ENCODE peak calls at places on chromosome 18, in four cellular contexts. I is K562, V is WTC11, J is H1. O is an unnamed sample.

GRCh38 chr18:43534511-43534910 is 257.2 kb upstream of the SYT4 start:
- DNase-seq in I (no peak), V (no peak), J (no peak), O (no peak)

GRCh38 chr18:39462436-39462835 is 1896.8 kb upstream of the CELF4 start:
- DNase-seq in I (no peak), V (no peak), J (no peak), O (no peak)

GRCh38 chr18:35030234-35030989 is 10.8 kb upstream of the MAPRE2 start:
- DNase-seq in I (no peak), V (no peak), J (no peak), O (no peak)

GRCh38 chr18:27921904-27922541 is 254.9 kb downstream of the CDH2 start:
- DNase-seq in I (no peak), V (no peak), J (no peak), O (peak)

GRCh38 chr18:59150236-59150635 is 10.6 kb downstream of the SEC11C start:
- DNase-seq in I (no peak), V (peak), J (peak), O (no peak)

GRCh38 chr18:6951336-6952090 is 166.1 kb downstream of the LAMA1 start:
- DNase-seq in I (no peak), V (no peak), J (no peak), O (no peak)

GRCh38 chr18:28963481-28963880 is 786.6 kb upstream of the CDH2 start:
- DNase-seq in I (no peak), V (no peak), J (no peak), O (no peak)

GRCh38 chr18:79397288-79397829 is 1.6 kb downstream of the NFATC1 start:
- DNase-seq in I (no peak), V (no peak), J (no peak), O (no peak)

GRCh38 chr18:35716169-35716831 is 134.8 kb downstream of the GALNT1 start:
- DNase-seq in I (no peak), V (no peak), J (no peak), O (no peak)

GRCh38 chr18:58056847-58057246 is 12.8 kb downstream of the NEDD4L start:
- DNase-seq in I (no peak), V (no peak), J (no peak), O (no peak)

GRCh38 chr18:13222371-13223281 is 4.1 kb downstream of the LDLRAD4 start:
- DNase-seq in I (no peak), V (no peak), J (no peak), O (peak)

DNA sequence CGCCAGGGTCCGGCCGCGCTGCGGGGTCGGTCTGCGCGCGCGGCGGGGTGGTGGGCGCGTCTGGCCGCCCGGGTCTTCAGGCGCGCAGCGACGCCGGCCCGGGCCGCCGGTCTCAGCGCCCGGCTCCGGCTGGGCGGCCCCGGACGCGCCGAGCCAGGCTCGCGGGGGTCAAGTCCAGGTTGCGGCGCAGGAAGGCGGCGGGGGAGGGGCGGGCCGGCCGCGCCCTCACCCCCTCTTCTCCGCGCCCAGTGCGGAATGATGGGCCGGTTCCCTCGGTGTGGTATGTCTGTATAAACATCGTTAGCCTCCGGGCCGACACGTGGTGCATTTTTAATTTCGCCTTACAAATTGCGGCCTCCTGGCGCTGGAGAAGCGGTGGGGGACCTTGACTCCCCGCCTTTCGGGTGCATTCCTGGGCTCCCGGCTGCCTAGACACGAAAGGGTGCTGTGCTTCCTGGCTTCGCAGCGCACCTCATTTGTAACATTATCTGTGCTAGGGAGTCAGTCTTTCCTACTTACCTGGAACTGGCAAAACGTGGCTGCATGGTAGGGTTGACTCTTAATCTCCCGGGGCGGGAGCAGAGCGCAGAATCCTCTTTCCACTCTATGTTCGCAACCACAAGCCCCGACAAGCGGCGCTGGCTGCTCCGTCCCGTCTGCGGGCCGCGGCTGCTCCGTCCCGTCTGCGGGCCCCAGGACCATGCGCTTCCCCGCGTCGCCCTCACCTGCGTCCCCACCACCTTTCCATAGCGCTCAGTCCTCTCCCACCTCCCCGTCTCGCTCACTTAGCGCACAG is 69.0 kb downstream of the CTAGE1 start:
- DNase-seq in I (no peak), V (peak), J (peak), O (no peak)
- TF ChIP-seq TEAD4 in I (no peak), V (no peak), J (peak), O (no peak)

GRCh38 chr18:37199741-37200140 is 365.9 kb downstream of the CELF4 start:
- DNase-seq in I (no peak), V (no peak), J (no peak), O (no peak)
- TF ChIP-seq TEAD4 in I (no peak), V (no peak), J (no peak), O (no peak)

DNA sequence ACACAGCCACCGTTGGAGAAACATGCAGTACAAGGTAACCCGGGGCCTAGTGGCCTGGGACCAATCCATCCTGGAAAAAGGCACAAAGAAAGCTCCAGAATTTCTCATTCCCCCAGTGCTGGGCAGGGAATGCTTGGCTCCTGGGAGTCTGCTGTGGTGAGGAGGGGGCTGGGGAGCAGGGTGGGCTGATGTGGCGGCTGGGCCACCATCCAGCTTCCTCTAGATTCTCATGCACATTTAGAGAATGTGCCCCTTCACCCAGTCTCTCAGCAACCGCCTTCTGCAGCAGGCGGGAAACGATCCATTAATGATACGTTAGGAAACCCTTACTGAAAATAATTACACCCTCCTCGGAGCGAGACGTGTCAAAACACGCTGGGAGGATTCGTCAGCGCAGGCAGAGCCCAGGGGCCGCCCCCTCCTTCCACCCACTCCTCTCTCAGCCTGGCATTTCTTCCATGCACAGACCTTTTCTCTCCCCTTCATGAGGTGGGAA is 55.9 kb upstream of the SMAD7 start:
- DNase-seq in I (no peak), V (no peak), J (no peak), O (no peak)
- TF ChIP-seq TEAD4 in I (no peak), V (no peak), J (no peak), O (no peak)

GRCh38 chr18:77138270-77138669 is 5.7 kb upstream of the MBP start:
- DNase-seq in I (no peak), V (no peak), J (no peak), O (no peak)

GRCh38 chr18:77141401-77142118 is 9.0 kb upstream of the MBP start:
- DNase-seq in I (no peak), V (no peak), J (no peak), O (no peak)

GRCh38 chr18:77139619-77140018 is 7.0 kb upstream of the MBP start:
- DNase-seq in I (no peak), V (no peak), J (no peak), O (no peak)

GRCh38 chr18:77140030-77140429 is 7.4 kb upstream of the MBP start:
- DNase-seq in I (no peak), V (no peak), J (no peak), O (no peak)

GRCh38 chr18:77140439-77141109 is 8.0 kb upstream of the MBP start:
- DNase-seq in I (no peak), V (no peak), J (no peak), O (no peak)
- TF ChIP-seq TEAD4 in I (no peak), V (no peak), J (no peak), O (no peak)

O was measured in SK-N-SH.